ENCODE peak calls at places on chromosomes 7 and 10, in eight cellular contexts. N is lower lobe of right lung, T is GM23248, J is neuronal stem cell, O is breast epithelium, C is fibroblast of lung, H is tibial nerve, U is sigmoid colon. D is an unnamed sample.
A peak's percentile ranks its signal among the peaks of the same experiment; 100 is the strongest.

GRCh38 chr10:48535416-48536225 is 69.3 kb downstream of the ARHGAP22 start:
- DNase-seq in N (no peak), T (no peak), J (no peak), O (no peak), C (no peak), H (no peak), U (no peak), D (no peak)

GRCh38 chr10:69220510-69220909 is 378 bp downstream of the HKDC1 start:
- DNase-seq in N (no peak), T (no peak), J (no peak), O (no peak), C (no peak), H (no peak), U (no peak), D (no peak)

GRCh38 chr7:130909161-130909836 is 175.3 kb upstream of the KLF14 start:
- DNase-seq in N (no peak), T (peak; percentile 45), J (no peak), O (no peak), C (no peak), H (no peak), U (no peak), D (peak; percentile 47)

GRCh38 chr7:117123311-117123926 is 170.1 kb downstream of the ST7 start:
- DNase-seq in N (no peak), T (no peak), J (no peak), O (no peak), C (peak; percentile 38), H (no peak), U (no peak), D (no peak)

GRCh38 chr7:128167316-128167691 is 73.8 kb upstream of the LEP start:
- DNase-seq in N (no peak), T (peak; percentile 82), J (no peak), O (no peak), C (peak; percentile 72), H (no peak), U (no peak), D (no peak)

GRCh38 chr10:99938563-99938962 is 71.2 kb downstream of the DNMBP start:
- DNase-seq in N (no peak), T (no peak), J (no peak), O (no peak), C (peak; percentile 53), H (no peak), U (no peak), D (no peak)

GRCh38 chr7:133794490-133794889 is 332.6 kb upstream of the LRGUK start:
- DNase-seq in N (no peak), T (peak; percentile 45), J (no peak), O (no peak), C (no peak), H (no peak), U (no peak), D (no peak)

GRCh38 chr7:87316846-87317545 is 28.5 kb upstream of the CROT start:
- DNase-seq in N (no peak), T (peak; percentile 88), J (no peak), O (no peak), C (peak; percentile 86), H (no peak), U (no peak), D (no peak)

GRCh38 chr7:156156734-156157408 is 344.6 kb upstream of the SHH start:
- DNase-seq in N (no peak), T (no peak), J (peak; percentile 27), O (no peak), C (peak; percentile 53), H (no peak), U (no peak), D (no peak)

GRCh38 chr7:69211739-69212138 is 386.5 kb upstream of the AUTS2 start:
- DNase-seq in N (no peak), T (no peak), J (no peak), O (no peak), C (no peak), H (no peak), U (no peak), D (no peak)

GRCh38 chr7:44449531-44449930 is 40.9 kb downstream of the NUDCD3 start:
- DNase-seq in N (no peak), T (peak; percentile 72), J (no peak), O (no peak), C (peak; percentile 19), H (no peak), U (no peak), D (no peak)

GRCh38 chr10:102620138-102620591 is 24.1 kb upstream of the TRIM8 start:
- DNase-seq in N (peak; percentile 41), T (no peak), J (no peak), O (no peak), C (no peak), H (no peak), U (peak; percentile 68), D (no peak)

GRCh38 chr7:121504478-121504877 is 108.4 kb upstream of the FAM3C start:
- DNase-seq in N (no peak), T (peak; percentile 75), J (no peak), O (no peak), C (peak; percentile 93), H (no peak), U (no peak), D (no peak)

GRCh38 chr7:133290676-133291332 is 37.9 kb downstream of the EXOC4 start:
- DNase-seq in N (no peak), T (no peak), J (no peak), O (no peak), C (peak; percentile 62), H (no peak), U (no peak), D (no peak)

GRCh38 chr7:151745090-151745638 is 131.8 kb downstream of the PRKAG2 start:
- DNase-seq in N (peak; percentile 93), T (peak; percentile 98), J (no peak), O (no peak), C (peak; percentile 90), H (peak; percentile 21), U (no peak), D (peak; percentile 92)

GRCh38 chr10:62735464-62736188 is 68.9 kb upstream of the ADO start:
- DNase-seq in N (no peak), T (peak; percentile 62), J (no peak), O (no peak), C (peak; percentile 79), H (no peak), U (no peak), D (no peak)

GRCh38 chr7:2166625-2167280 is 66.0 kb downstream of the MAD1L1 start:
- DNase-seq in N (no peak), T (no peak), J (no peak), O (no peak), C (no peak), H (no peak), U (no peak), D (no peak)

GRCh38 chr7:154794147-154794780 is 208.7 kb downstream of the PAXIP1 start:
- DNase-seq in N (no peak), T (no peak), J (peak; percentile 36), O (no peak), C (no peak), H (no peak), U (no peak), D (no peak)

GRCh38 chr10:123331438-123331837 is 177.2 kb downstream of the BUB3 start:
- DNase-seq in N (no peak), T (peak; percentile 57), J (no peak), O (no peak), C (peak; percentile 72), H (no peak), U (no peak), D (no peak)

GRCh38 chr7:46220066-46220630 is 299.1 kb upstream of the IGFBP3 start:
- DNase-seq in N (no peak), T (peak; percentile 53), J (no peak), O (no peak), C (peak; percentile 51), H (no peak), U (no peak), D (no peak)

GRCh38 chr10:72322280-72323058 is 32.2 kb downstream of the DNAJB12 start:
- DNase-seq in N (no peak), T (no peak), J (no peak), O (no peak), C (peak; percentile 33), H (no peak), U (no peak), D (no peak)
- H3K4me1 ChIP-seq in N (peaks cover 87% of the 10 kb centered on the region), T (peaks cover 24% of the 10 kb centered on the region), J (peaks cover 32% of the 10 kb centered on the region), O (peaks cover 6% of the 10 kb centered on the region), C (peaks cover 43% of the 10 kb centered on the region), H (no peaks in the 10 kb centered on the region), U (peaks cover 41% of the 10 kb centered on the region), D (no peaks in the 10 kb centered on the region)

DNA sequence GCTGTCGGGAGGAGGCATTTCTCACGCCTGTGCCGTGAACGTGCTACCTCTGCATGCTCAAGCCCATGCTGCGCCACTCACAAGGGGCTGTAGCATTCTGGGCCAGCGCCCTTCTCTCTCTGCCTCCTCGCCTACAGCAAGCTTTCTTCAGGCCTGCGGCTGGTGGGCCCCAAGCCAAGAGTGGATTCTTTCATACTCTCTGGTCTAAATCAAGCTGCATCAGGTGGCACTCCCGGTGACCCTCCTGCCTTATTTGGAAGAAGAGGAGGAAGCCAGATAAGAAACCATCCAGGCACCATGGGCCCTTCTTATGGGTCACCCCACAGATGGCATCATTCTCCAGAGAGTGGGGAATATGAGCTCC is 86.7 kb upstream of the DUSP5 start:
- DNase-seq in N (no peak), T (peak; percentile 53), J (no peak), O (no peak), C (peak; percentile 87), H (no peak), U (peak; percentile 81), D (no peak)
- H3K4me1 ChIP-seq in N (peaks cover 25% of the 10 kb centered on the region), T (peaks cover 57% of the 10 kb centered on the region), J (no peaks in the 10 kb centered on the region), O (no peaks in the 10 kb centered on the region), C (peaks cover 36% of the 10 kb centered on the region), H (no peaks in the 10 kb centered on the region), U (peaks cover 22% of the 10 kb centered on the region), D (peaks cover 31% of the 10 kb centered on the region)

DNA sequence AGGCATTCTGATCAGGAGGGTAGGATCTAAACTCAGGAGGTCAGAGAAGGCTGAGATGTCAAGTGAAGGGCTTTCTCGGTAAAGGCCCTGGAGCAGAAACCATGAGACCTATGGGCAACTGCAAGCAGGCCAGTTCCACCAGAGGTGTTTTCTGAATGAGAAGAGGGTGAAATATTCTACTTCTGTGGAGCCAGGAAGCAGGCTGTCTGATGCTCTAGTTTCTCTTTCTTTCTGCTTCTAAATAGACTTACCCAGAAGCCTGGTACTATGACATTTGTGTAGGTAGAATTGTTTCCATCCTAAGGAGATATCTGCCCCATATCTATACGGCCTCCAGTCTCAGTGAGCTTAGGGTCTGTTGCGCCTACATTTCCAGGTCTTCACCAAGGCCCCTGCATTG is 73.4 kb upstream of the CC2D2B start:
- DNase-seq in N (no peak), T (no peak), J (no peak), O (no peak), C (no peak), H (no peak), U (no peak), D (no peak)
- H3K4me1 ChIP-seq in N (peaks cover 24% of the 10 kb centered on the region), T (no peaks in the 10 kb centered on the region), J (peaks cover 9% of the 10 kb centered on the region), O (no peaks in the 10 kb centered on the region), C (no peaks in the 10 kb centered on the region), H (no peaks in the 10 kb centered on the region), U (peaks cover 9% of the 10 kb centered on the region), D (peaks cover 23% of the 10 kb centered on the region)

DNA sequence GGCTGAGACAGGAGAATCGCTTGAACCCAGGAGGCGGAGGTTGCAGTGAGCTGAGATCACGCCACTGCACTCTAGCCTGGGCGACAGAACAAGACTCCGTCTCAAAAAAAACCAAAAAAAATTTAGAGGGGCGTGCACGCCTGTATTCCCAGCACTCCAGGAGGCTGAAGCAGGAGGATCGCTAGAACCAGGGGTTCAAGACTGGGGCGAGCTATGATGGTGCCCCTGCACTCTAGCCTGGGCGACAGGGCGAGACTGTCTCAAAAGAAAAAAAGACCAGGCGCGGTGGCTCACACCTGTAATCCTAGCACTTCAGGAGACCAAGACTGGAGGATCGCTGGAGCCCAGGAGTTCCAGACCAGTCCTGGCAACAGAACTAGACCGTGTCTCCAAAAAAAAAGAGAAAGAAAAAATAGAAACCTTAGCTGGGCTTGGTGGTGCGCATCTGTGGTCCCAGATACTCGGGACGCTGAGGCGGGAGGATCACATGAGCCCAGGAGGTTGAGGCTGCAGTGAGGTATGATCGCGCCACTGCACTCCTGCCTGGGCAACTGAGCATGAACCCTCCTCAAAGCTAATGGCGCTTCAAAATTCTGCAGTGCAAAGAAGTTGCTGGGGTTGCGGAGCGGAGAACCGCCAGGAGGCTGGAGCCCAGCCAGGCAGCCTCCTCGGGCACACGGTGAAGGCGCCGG is 382 bp upstream of the MBLAC1 start:
- DNase-seq in N (no peak), T (peak; percentile 12), J (no peak), O (no peak), C (no peak), H (no peak), U (no peak), D (no peak)
- H3K4me1 ChIP-seq in N (peaks cover 36% of the 10 kb centered on the region), T (peaks cover 2% of the 10 kb centered on the region), J (peaks cover 6% of the 10 kb centered on the region), O (no peaks in the 10 kb centered on the region), C (peaks cover 3% of the 10 kb centered on the region), H (no peaks in the 10 kb centered on the region), U (peaks cover 24% of the 10 kb centered on the region), D (peaks cover 11% of the 10 kb centered on the region)